ENCODE peak calls at places on chromosomes 16 and 17, in seven cellular contexts. One of them, this sample, is unnamed.

GRCh38 chr17:20116683-20117309 is 107.6 kb downstream of the SPECC1 start:
- DNase-seq in A549: peak
- DNase-seq in iPS-NIHi11: peak
- DNase-seq in activated effector memory CD4-positive, alpha-beta T cell treated with anti-CD3 and anti-CD28 coated beads, Interleukin-2, amount 50 U/mL, for 16 hours: peak
- DNase-seq in C1 segment of cervical spinal cord: no peak
- DNase-seq in activated T-helper 1 cell treated with Interleukin-2 at 50 U/mL for 16 hours: peak
- DNase-seq in T47D: peak
- DNase-seq in this sample: peak

GRCh38 chr16:67528222-67528869 is at the start of gene RIPOR1:
- DNase-seq in A549: peak
- DNase-seq in iPS-NIHi11: peak
- DNase-seq in activated effector memory CD4-positive, alpha-beta T cell treated with anti-CD3 and anti-CD28 coated beads, Interleukin-2, amount 50 U/mL, for 16 hours: peak
- DNase-seq in C1 segment of cervical spinal cord: peak
- DNase-seq in activated T-helper 1 cell treated with Interleukin-2 at 50 U/mL for 16 hours: peak
- DNase-seq in T47D: peak
- DNase-seq in this sample: peak

GRCh38 chr17:74512624-74513084 is 18.6 kb downstream of the CD300LB start:
- DNase-seq in A549: peak
- DNase-seq in iPS-NIHi11: no peak
- DNase-seq in activated effector memory CD4-positive, alpha-beta T cell treated with anti-CD3 and anti-CD28 coated beads, Interleukin-2, amount 50 U/mL, for 16 hours: no peak
- DNase-seq in C1 segment of cervical spinal cord: no peak
- DNase-seq in activated T-helper 1 cell treated with Interleukin-2 at 50 U/mL for 16 hours: no peak
- DNase-seq in T47D: no peak
- DNase-seq in this sample: no peak

GRCh38 chr17:13405807-13406206 is 195.9 kb downstream of the HS3ST3A1 start:
- DNase-seq in A549: no peak
- DNase-seq in iPS-NIHi11: no peak
- DNase-seq in activated effector memory CD4-positive, alpha-beta T cell treated with anti-CD3 and anti-CD28 coated beads, Interleukin-2, amount 50 U/mL, for 16 hours: no peak
- DNase-seq in C1 segment of cervical spinal cord: no peak
- DNase-seq in activated T-helper 1 cell treated with Interleukin-2 at 50 U/mL for 16 hours: no peak
- DNase-seq in T47D: no peak
- DNase-seq in this sample: no peak

GRCh38 chr17:62179525-62180161 is 114.6 kb upstream of the MED13 start:
- DNase-seq in A549: peak
- DNase-seq in iPS-NIHi11: no peak
- DNase-seq in activated effector memory CD4-positive, alpha-beta T cell treated with anti-CD3 and anti-CD28 coated beads, Interleukin-2, amount 50 U/mL, for 16 hours: no peak
- DNase-seq in C1 segment of cervical spinal cord: no peak
- DNase-seq in activated T-helper 1 cell treated with Interleukin-2 at 50 U/mL for 16 hours: no peak
- DNase-seq in T47D: peak
- DNase-seq in this sample: peak

GRCh38 chr17:70256751-70257150 is 87.4 kb downstream of the KCNJ2 start:
- DNase-seq in A549: no peak
- DNase-seq in iPS-NIHi11: no peak
- DNase-seq in activated effector memory CD4-positive, alpha-beta T cell treated with anti-CD3 and anti-CD28 coated beads, Interleukin-2, amount 50 U/mL, for 16 hours: no peak
- DNase-seq in C1 segment of cervical spinal cord: no peak
- DNase-seq in activated T-helper 1 cell treated with Interleukin-2 at 50 U/mL for 16 hours: no peak
- DNase-seq in T47D: no peak
- DNase-seq in this sample: no peak

GRCh38 chr17:21242780-21243515 is 10.3 kb downstream of the NATD1 start:
- DNase-seq in A549: no peak
- DNase-seq in iPS-NIHi11: no peak
- DNase-seq in activated effector memory CD4-positive, alpha-beta T cell treated with anti-CD3 and anti-CD28 coated beads, Interleukin-2, amount 50 U/mL, for 16 hours: no peak
- DNase-seq in C1 segment of cervical spinal cord: no peak
- DNase-seq in activated T-helper 1 cell treated with Interleukin-2 at 50 U/mL for 16 hours: no peak
- DNase-seq in T47D: no peak
- DNase-seq in this sample: no peak

GRCh38 chr17:27323538-27324212 is 29.8 kb downstream of the WSB1 start:
- DNase-seq in A549: peak
- DNase-seq in iPS-NIHi11: peak
- DNase-seq in activated effector memory CD4-positive, alpha-beta T cell treated with anti-CD3 and anti-CD28 coated beads, Interleukin-2, amount 50 U/mL, for 16 hours: peak
- DNase-seq in C1 segment of cervical spinal cord: no peak
- DNase-seq in activated T-helper 1 cell treated with Interleukin-2 at 50 U/mL for 16 hours: no peak
- DNase-seq in T47D: peak
- DNase-seq in this sample: peak

GRCh38 chr17:17763734-17764133 is 73.1 kb downstream of the SREBF1 start:
- DNase-seq in A549: no peak
- DNase-seq in iPS-NIHi11: no peak
- DNase-seq in activated effector memory CD4-positive, alpha-beta T cell treated with anti-CD3 and anti-CD28 coated beads, Interleukin-2, amount 50 U/mL, for 16 hours: no peak
- DNase-seq in C1 segment of cervical spinal cord: no peak
- DNase-seq in activated T-helper 1 cell treated with Interleukin-2 at 50 U/mL for 16 hours: no peak
- DNase-seq in T47D: no peak
- DNase-seq in this sample: no peak

GRCh38 chr16:50299508-50300105 is 33.3 kb downstream of the ADCY7 start:
- DNase-seq in A549: no peak
- DNase-seq in iPS-NIHi11: no peak
- DNase-seq in activated effector memory CD4-positive, alpha-beta T cell treated with anti-CD3 and anti-CD28 coated beads, Interleukin-2, amount 50 U/mL, for 16 hours: peak
- DNase-seq in C1 segment of cervical spinal cord: no peak
- DNase-seq in activated T-helper 1 cell treated with Interleukin-2 at 50 U/mL for 16 hours: no peak
- DNase-seq in T47D: no peak
- DNase-seq in this sample: no peak

GRCh38 chr16:77555781-77556180 is 120.9 kb upstream of the ADAMTS18 start:
- DNase-seq in A549: no peak
- DNase-seq in iPS-NIHi11: no peak
- DNase-seq in activated effector memory CD4-positive, alpha-beta T cell treated with anti-CD3 and anti-CD28 coated beads, Interleukin-2, amount 50 U/mL, for 16 hours: no peak
- DNase-seq in C1 segment of cervical spinal cord: no peak
- DNase-seq in activated T-helper 1 cell treated with Interleukin-2 at 50 U/mL for 16 hours: no peak
- DNase-seq in T47D: no peak
- DNase-seq in this sample: no peak

GRCh38 chr17:3547628-3548027 is 10.0 kb downstream of the TRPV3 start:
- DNase-seq in A549: no peak
- DNase-seq in iPS-NIHi11: no peak
- DNase-seq in activated effector memory CD4-positive, alpha-beta T cell treated with anti-CD3 and anti-CD28 coated beads, Interleukin-2, amount 50 U/mL, for 16 hours: no peak
- DNase-seq in C1 segment of cervical spinal cord: no peak
- DNase-seq in activated T-helper 1 cell treated with Interleukin-2 at 50 U/mL for 16 hours: no peak
- DNase-seq in T47D: no peak
- DNase-seq in this sample: no peak

GRCh38 chr16:11224096-11224893 is 31.7 kb downstream of the SOCS1 start:
- DNase-seq in A549: no peak
- DNase-seq in iPS-NIHi11: peak
- DNase-seq in activated effector memory CD4-positive, alpha-beta T cell treated with anti-CD3 and anti-CD28 coated beads, Interleukin-2, amount 50 U/mL, for 16 hours: peak
- DNase-seq in C1 segment of cervical spinal cord: no peak
- DNase-seq in activated T-helper 1 cell treated with Interleukin-2 at 50 U/mL for 16 hours: peak
- DNase-seq in T47D: no peak
- DNase-seq in this sample: no peak

GRCh38 chr17:29633886-29634285 is 11.2 kb upstream of the CORO6 start:
- DNase-seq in A549: no peak
- DNase-seq in iPS-NIHi11: no peak
- DNase-seq in activated effector memory CD4-positive, alpha-beta T cell treated with anti-CD3 and anti-CD28 coated beads, Interleukin-2, amount 50 U/mL, for 16 hours: no peak
- DNase-seq in C1 segment of cervical spinal cord: no peak
- DNase-seq in activated T-helper 1 cell treated with Interleukin-2 at 50 U/mL for 16 hours: no peak
- DNase-seq in T47D: no peak
- DNase-seq in this sample: no peak

GRCh38 chr16:51888021-51888420 is 658.9 kb downstream of the TOX3 start:
- DNase-seq in A549: peak
- DNase-seq in iPS-NIHi11: no peak
- DNase-seq in activated effector memory CD4-positive, alpha-beta T cell treated with anti-CD3 and anti-CD28 coated beads, Interleukin-2, amount 50 U/mL, for 16 hours: no peak
- DNase-seq in C1 segment of cervical spinal cord: no peak
- DNase-seq in activated T-helper 1 cell treated with Interleukin-2 at 50 U/mL for 16 hours: no peak
- DNase-seq in T47D: no peak
- DNase-seq in this sample: no peak

GRCh38 chr17:324151-324571 is 28.4 kb downstream of the RPH3AL start:
- DNase-seq in A549: no peak
- DNase-seq in iPS-NIHi11: no peak
- DNase-seq in activated effector memory CD4-positive, alpha-beta T cell treated with anti-CD3 and anti-CD28 coated beads, Interleukin-2, amount 50 U/mL, for 16 hours: peak
- DNase-seq in C1 segment of cervical spinal cord: no peak
- DNase-seq in activated T-helper 1 cell treated with Interleukin-2 at 50 U/mL for 16 hours: no peak
- DNase-seq in T47D: no peak
- DNase-seq in this sample: no peak

GRCh38 chr16:71201556-71201955 is 29.0 kb downstream of the HYDIN start:
- DNase-seq in A549: no peak
- DNase-seq in iPS-NIHi11: no peak
- DNase-seq in activated effector memory CD4-positive, alpha-beta T cell treated with anti-CD3 and anti-CD28 coated beads, Interleukin-2, amount 50 U/mL, for 16 hours: no peak
- DNase-seq in C1 segment of cervical spinal cord: no peak
- DNase-seq in activated T-helper 1 cell treated with Interleukin-2 at 50 U/mL for 16 hours: no peak
- DNase-seq in T47D: no peak
- DNase-seq in this sample: no peak

GRCh38 chr17:65057520-65058075 is 1.1 kb upstream of the GNA13 start:
- DNase-seq in A549: peak
- DNase-seq in iPS-NIHi11: no peak
- DNase-seq in activated effector memory CD4-positive, alpha-beta T cell treated with anti-CD3 and anti-CD28 coated beads, Interleukin-2, amount 50 U/mL, for 16 hours: no peak
- DNase-seq in C1 segment of cervical spinal cord: no peak
- DNase-seq in activated T-helper 1 cell treated with Interleukin-2 at 50 U/mL for 16 hours: no peak
- DNase-seq in T47D: no peak
- DNase-seq in this sample: no peak

GRCh38 chr16:73171380-73171779 is 123.5 kb upstream of the ZFHX3 start:
- DNase-seq in A549: no peak
- DNase-seq in iPS-NIHi11: no peak
- DNase-seq in activated effector memory CD4-positive, alpha-beta T cell treated with anti-CD3 and anti-CD28 coated beads, Interleukin-2, amount 50 U/mL, for 16 hours: no peak
- DNase-seq in C1 segment of cervical spinal cord: no peak
- DNase-seq in activated T-helper 1 cell treated with Interleukin-2 at 50 U/mL for 16 hours: no peak
- DNase-seq in T47D: peak
- DNase-seq in this sample: no peak

GRCh38 chr16:3771513-3771912 is 54.2 kb upstream of the TRAP1 start:
- DNase-seq in A549: peak
- DNase-seq in iPS-NIHi11: no peak
- DNase-seq in activated effector memory CD4-positive, alpha-beta T cell treated with anti-CD3 and anti-CD28 coated beads, Interleukin-2, amount 50 U/mL, for 16 hours: no peak
- DNase-seq in C1 segment of cervical spinal cord: no peak
- DNase-seq in activated T-helper 1 cell treated with Interleukin-2 at 50 U/mL for 16 hours: no peak
- DNase-seq in T47D: peak
- DNase-seq in this sample: no peak

GRCh38 chr16:74825016-74825415 is 50.4 kb upstream of the FA2H start:
- DNase-seq in A549: no peak
- DNase-seq in iPS-NIHi11: no peak
- DNase-seq in activated effector memory CD4-positive, alpha-beta T cell treated with anti-CD3 and anti-CD28 coated beads, Interleukin-2, amount 50 U/mL, for 16 hours: no peak
- DNase-seq in C1 segment of cervical spinal cord: no peak
- DNase-seq in activated T-helper 1 cell treated with Interleukin-2 at 50 U/mL for 16 hours: no peak
- DNase-seq in T47D: no peak
- DNase-seq in this sample: no peak

GRCh38 chr17:82339634-82340580 is 6.3 kb upstream of the SECTM1 start:
- DNase-seq in A549: peak
- DNase-seq in iPS-NIHi11: no peak
- DNase-seq in activated effector memory CD4-positive, alpha-beta T cell treated with anti-CD3 and anti-CD28 coated beads, Interleukin-2, amount 50 U/mL, for 16 hours: no peak
- DNase-seq in C1 segment of cervical spinal cord: no peak
- DNase-seq in activated T-helper 1 cell treated with Interleukin-2 at 50 U/mL for 16 hours: no peak
- DNase-seq in T47D: no peak
- DNase-seq in this sample: no peak

GRCh38 chr17:82782657-82783207 is 30.9 kb downstream of the TBCD start:
- DNase-seq in A549: no peak
- DNase-seq in iPS-NIHi11: no peak
- DNase-seq in activated effector memory CD4-positive, alpha-beta T cell treated with anti-CD3 and anti-CD28 coated beads, Interleukin-2, amount 50 U/mL, for 16 hours: no peak
- DNase-seq in C1 segment of cervical spinal cord: no peak
- DNase-seq in activated T-helper 1 cell treated with Interleukin-2 at 50 U/mL for 16 hours: no peak
- DNase-seq in T47D: no peak
- DNase-seq in this sample: no peak

GRCh38 chr17:63140255-63140654 is 174.2 kb downstream of the TANC2 start:
- DNase-seq in A549: no peak
- DNase-seq in iPS-NIHi11: no peak
- DNase-seq in activated effector memory CD4-positive, alpha-beta T cell treated with anti-CD3 and anti-CD28 coated beads, Interleukin-2, amount 50 U/mL, for 16 hours: no peak
- DNase-seq in C1 segment of cervical spinal cord: no peak
- DNase-seq in activated T-helper 1 cell treated with Interleukin-2 at 50 U/mL for 16 hours: no peak
- DNase-seq in T47D: no peak
- DNase-seq in this sample: no peak

GRCh38 chr16:73065617-73066313 is 17.8 kb upstream of the ZFHX3 start:
- DNase-seq in A549: no peak
- DNase-seq in iPS-NIHi11: no peak
- DNase-seq in activated effector memory CD4-positive, alpha-beta T cell treated with anti-CD3 and anti-CD28 coated beads, Interleukin-2, amount 50 U/mL, for 16 hours: no peak
- DNase-seq in C1 segment of cervical spinal cord: no peak
- DNase-seq in activated T-helper 1 cell treated with Interleukin-2 at 50 U/mL for 16 hours: no peak
- DNase-seq in T47D: no peak
- DNase-seq in this sample: no peak

GRCh38 chr17:67253379-67253778 is 8.4 kb upstream of the HELZ start:
- DNase-seq in A549: no peak
- DNase-seq in iPS-NIHi11: no peak
- DNase-seq in activated effector memory CD4-positive, alpha-beta T cell treated with anti-CD3 and anti-CD28 coated beads, Interleukin-2, amount 50 U/mL, for 16 hours: no peak
- DNase-seq in C1 segment of cervical spinal cord: no peak
- DNase-seq in activated T-helper 1 cell treated with Interleukin-2 at 50 U/mL for 16 hours: no peak
- DNase-seq in T47D: no peak
- DNase-seq in this sample: no peak

GRCh38 chr17:12744298-12744697 is 45.0 kb upstream of the ARHGAP44 start:
- DNase-seq in A549: no peak
- DNase-seq in iPS-NIHi11: no peak
- DNase-seq in activated effector memory CD4-positive, alpha-beta T cell treated with anti-CD3 and anti-CD28 coated beads, Interleukin-2, amount 50 U/mL, for 16 hours: no peak
- DNase-seq in C1 segment of cervical spinal cord: no peak
- DNase-seq in activated T-helper 1 cell treated with Interleukin-2 at 50 U/mL for 16 hours: no peak
- DNase-seq in T47D: no peak
- DNase-seq in this sample: no peak